ENCODE peak calls at places on chromosomes 4 and X, in seven cellular contexts. O, M, V, D, Y, Q and A are unnamed samples.

GRCh38 chr4:7892212-7893019 is 47.2 kb downstream of the AFAP1 start:
- DNase-seq in O (no peak), M (no peak), V (peak; percentile 96), D (no peak), Y (no peak), Q (peak; percentile 50), A (no peak)

GRCh38 chrX:15985937-15986336 is 131.3 kb upstream of the AP1S2 start:
- DNase-seq in O (no peak), M (no peak), V (peak; percentile 1), D (no peak), Y (no peak), Q (no peak), A (no peak)

GRCh38 chr4:7021930-7022658 is 21.1 kb upstream of the TADA2B start:
- DNase-seq in O (no peak), M (no peak), V (peak; percentile 89), D (no peak), Y (no peak), Q (peak; percentile 95), A (no peak)

GRCh38 chrX:72021975-72022374 is 109.7 kb downstream of the RTL5 start:
- DNase-seq in O (no peak), M (no peak), V (no peak), D (no peak), Y (no peak), Q (peak; percentile 40), A (no peak)

GRCh38 chr4:55321707-55322264 is 24.3 kb upstream of the SRD5A3 start:
- DNase-seq in O (peak; percentile 65), M (peak; percentile 54), V (peak; percentile 67), D (peak; percentile 63), Y (peak; percentile 67), Q (peak; percentile 84), A (peak; percentile 88)

GRCh38 chrX:39948564-39948963 is 149.2 kb downstream of the BCOR start:
- DNase-seq in O (no peak), M (no peak), V (no peak), D (no peak), Y (no peak), Q (no peak), A (no peak)

GRCh38 chrX:41333744-41333993 is 293 bp upstream of the DDX3X start:
- DNase-seq in O (no peak), M (no peak), V (peak; percentile 83), D (peak; percentile 84), Y (peak; percentile 71), Q (peak; percentile 86), A (no peak)

GRCh38 chr4:117793786-117794369 is 240.4 kb upstream of the NDST3 start:
- DNase-seq in O (no peak), M (no peak), V (peak; percentile 73), D (no peak), Y (no peak), Q (no peak), A (no peak)

GRCh38 chrX:68532828-68533227 is 34.0 kb downstream of the YIPF6 start:
- DNase-seq in O (no peak), M (no peak), V (no peak), D (no peak), Y (no peak), Q (peak; percentile 4), A (no peak)

GRCh38 chrX:123064053-123064452 is 120.0 kb upstream of the GRIA3 start:
- DNase-seq in O (no peak), M (no peak), V (no peak), D (no peak), Y (no peak), Q (no peak), A (no peak)

GRCh38 chr4:152778656-152779512 is 646 bp downstream of the TIGD4 start:
- DNase-seq in O (peak; percentile 32), M (no peak), V (no peak), D (no peak), Y (peak; percentile 25), Q (peak; percentile 55), A (peak; percentile 87)

GRCh38 chr4:165449333-165449732 is 70.5 kb downstream of the CPE start:
- DNase-seq in O (no peak), M (no peak), V (no peak), D (no peak), Y (no peak), Q (no peak), A (no peak)

GRCh38 chrX:12966151-12966550 is 8.8 kb upstream of the TMSB4X start:
- DNase-seq in O (no peak), M (no peak), V (no peak), D (no peak), Y (no peak), Q (no peak), A (no peak)

GRCh38 chr4:2869659-2870058 is 26.0 kb downstream of the ADD1 start:
- DNase-seq in O (no peak), M (no peak), V (no peak), D (no peak), Y (no peak), Q (no peak), A (no peak)

GRCh38 chr4:2867758-2868491 is 24.3 kb downstream of the ADD1 start:
- DNase-seq in O (no peak), M (no peak), V (peak; percentile 34), D (peak; percentile 53), Y (peak; percentile 36), Q (peak; percentile 54), A (no peak)

GRCh38 chr4:2870098-2870497 is 26.5 kb downstream of the ADD1 start:
- DNase-seq in O (no peak), M (no peak), V (no peak), D (no peak), Y (no peak), Q (no peak), A (no peak)

GRCh38 chr4:2866891-2867290 is 23.2 kb downstream of the ADD1 start:
- DNase-seq in O (no peak), M (no peak), V (peak; percentile 60), D (no peak), Y (no peak), Q (peak; percentile 28), A (no peak)

GRCh38 chr4:2868840-2869487 is 25.3 kb downstream of the ADD1 start:
- DNase-seq in O (no peak), M (no peak), V (no peak), D (peak; percentile 22), Y (no peak), Q (peak; percentile 27), A (no peak)
- H3K4me3 ChIP-seq in O (peak overlapping the region; percentile 4), M (no peak overlapping the region), V (peak overlapping the region; percentile 45), D (no peak overlapping the region), Y (no peak overlapping the region), Q (peak overlapping the region; percentile 66), A (no peak overlapping the region)

DNA sequence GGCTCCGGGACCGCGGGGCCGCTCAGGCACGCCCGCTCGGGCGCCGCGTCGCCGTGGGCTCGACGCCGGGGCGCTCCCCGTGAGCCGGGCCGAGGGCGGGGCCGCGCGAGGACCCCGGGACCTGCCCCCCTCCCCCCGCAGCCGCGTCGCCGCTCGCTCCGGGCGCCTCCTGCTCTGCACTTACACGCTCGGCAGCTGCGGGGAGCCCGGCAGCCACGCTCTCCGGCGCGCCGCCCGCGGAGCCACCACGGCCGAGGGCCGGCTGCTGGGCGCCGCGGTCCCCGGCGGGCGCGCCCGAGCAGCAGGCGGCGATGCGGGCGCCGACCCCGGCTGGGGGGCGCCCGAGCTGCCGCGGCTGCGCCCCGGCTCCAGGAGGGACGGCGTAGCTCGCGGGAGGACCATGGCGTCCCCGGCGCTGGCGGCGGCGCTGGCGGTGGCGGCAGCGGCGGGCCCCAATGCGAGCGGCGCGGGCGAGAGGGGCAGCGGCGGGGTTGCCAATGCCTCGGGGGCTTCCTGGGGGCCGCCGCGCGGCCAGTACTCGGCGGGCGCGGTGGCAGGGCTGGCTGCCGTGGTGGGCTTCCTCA is at the start of gene ADRA2C:
- DNase-seq in O (no peak), M (no peak), V (peak; percentile 30), D (peak; percentile 47), Y (no peak), Q (peak; percentile 59), A (no peak)
- H3K4me3 ChIP-seq in O (peak within 1 kb of the TSS; percentile 32), M (no peak within 1 kb of the TSS), V (no peak within 1 kb of the TSS), D (no peak within 1 kb of the TSS), Y (peak within 1 kb of the TSS; percentile 25), Q (peak within 1 kb of the TSS; percentile 72), A (no peak within 1 kb of the TSS)

GRCh38 chr4:144902614-144903013 is 195.4 kb downstream of the ANAPC10 start:
- DNase-seq in O (no peak), M (no peak), V (no peak), D (no peak), Y (no peak), Q (no peak), A (no peak)

GRCh38 chr4:144905286-144905685 is 192.7 kb downstream of the ANAPC10 start:
- DNase-seq in O (no peak), M (no peak), V (peak; percentile 23), D (no peak), Y (no peak), Q (no peak), A (no peak)

GRCh38 chr4:144903953-144904711 is 193.9 kb downstream of the ANAPC10 start:
- DNase-seq in O (no peak), M (no peak), V (peak; percentile 69), D (no peak), Y (no peak), Q (peak; percentile 4), A (no peak)

GRCh38 chr4:144910753-144911152 is 187.2 kb downstream of the ANAPC10 start:
- DNase-seq in O (no peak), M (no peak), V (no peak), D (no peak), Y (no peak), Q (no peak), A (no peak)

DNA sequence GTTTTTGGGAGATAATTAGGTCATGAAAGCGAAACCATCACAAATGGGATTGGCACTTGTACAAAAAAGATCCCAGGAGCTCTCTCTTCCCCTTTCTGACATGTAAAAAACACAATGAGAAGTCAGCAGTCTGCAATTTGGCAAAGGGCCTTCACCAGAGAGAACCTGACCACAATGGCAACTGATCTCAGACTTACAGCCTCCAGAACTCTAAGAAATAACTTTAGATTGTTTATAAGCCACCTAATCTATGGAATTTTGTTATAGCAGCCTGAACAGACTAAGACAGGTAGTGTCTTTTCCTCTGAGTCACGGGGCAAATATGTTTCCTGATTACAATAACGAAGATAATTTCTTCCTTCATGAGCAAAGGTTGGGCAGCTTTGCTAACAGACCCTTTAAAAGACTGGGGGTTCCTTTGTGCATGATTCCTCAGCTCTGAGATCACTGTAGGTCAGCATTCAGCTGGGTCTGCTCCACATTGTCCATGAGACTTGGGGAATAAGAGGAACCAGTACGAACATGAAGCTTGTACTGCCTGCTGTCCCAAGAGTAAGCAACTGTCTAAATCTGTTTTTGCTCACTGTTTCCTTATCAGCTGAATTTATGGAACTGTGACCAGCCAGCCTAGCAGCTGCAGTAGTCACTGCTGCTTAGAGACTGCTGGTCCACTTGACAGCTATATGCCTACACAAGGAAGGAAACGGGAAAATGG is 191.7 kb downstream of the ANAPC10 start:
- DNase-seq in O (no peak), M (no peak), V (peak; percentile 90), D (no peak), Y (no peak), Q (peak; percentile 8), A (no peak)
- H3K4me3 ChIP-seq in O (no peak overlapping the region), M (no peak overlapping the region), V (no peak overlapping the region), D (no peak overlapping the region), Y (no peak overlapping the region), Q (no peak overlapping the region), A (no peak overlapping the region)

DNA sequence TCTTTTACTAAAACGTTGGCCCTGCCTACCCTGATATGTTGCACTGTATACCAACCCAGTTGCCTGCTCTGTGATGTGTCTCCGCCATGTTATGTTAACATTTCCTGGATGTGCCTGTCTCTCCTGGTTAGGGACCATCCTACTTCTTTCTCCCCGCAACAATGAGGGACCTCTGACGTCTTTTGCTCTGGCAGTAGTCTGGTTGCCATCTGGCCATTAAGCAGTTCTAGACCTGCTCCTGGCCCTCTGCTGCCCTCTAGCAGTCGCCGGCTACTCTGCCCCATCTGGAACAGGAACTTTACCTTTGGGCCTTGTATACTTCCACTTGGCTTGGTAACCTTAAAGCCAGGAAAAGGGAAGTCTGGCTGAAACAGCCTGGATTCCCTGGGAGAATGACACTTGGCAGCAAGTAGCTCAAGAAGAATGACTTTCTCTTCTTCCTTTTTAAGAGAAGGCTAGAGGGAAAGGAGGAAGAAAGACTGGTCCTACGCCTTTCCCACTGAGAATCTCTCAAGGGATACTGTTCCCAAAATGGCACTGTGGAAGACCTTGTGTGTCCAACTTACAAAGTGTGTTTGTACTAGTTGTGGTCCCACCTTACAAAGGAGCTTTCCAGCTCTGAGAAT is 63.5 kb downstream of the GPC3 start:
- DNase-seq in O (peak; percentile 67), M (peak; percentile 42), V (no peak), D (peak; percentile 71), Y (peak; percentile 32), Q (peak; percentile 26), A (no peak)
- H3K4me3 ChIP-seq in O (no peak overlapping the region), M (no peak overlapping the region), V (no peak overlapping the region), D (no peak overlapping the region), Y (no peak overlapping the region), Q (no peak overlapping the region), A (no peak overlapping the region)